ENCODE peak calls at places on chromosomes 2 and 18, in seven cellular contexts. K is psoas muscle, N is sigmoid colon, H is transverse colon, I is adrenal gland, W is mammary epithelial cell, J is adipocyte. Y is an unnamed sample. For H3K36me3, the result is how much of the 10 kb centered on the place peaks cover.

GRCh38 chr2:8306530-8307351 is 375.1 kb upstream of the ID2 start:
- DNase-seq in K (no peak), I (no peak), N (no peak), J (peak), H (no peak), W (no peak), Y (no peak)

GRCh38 chr2:79191816-79192215 is 32.3 kb upstream of the REG3A start:
- DNase-seq in I (no peak), W (no peak), K (no peak), H (no peak), J (no peak), N (no peak), Y (no peak)

GRCh38 chr2:3125761-3126130 is 251.9 kb downstream of the EIPR1 start:
- DNase-seq in I (no peak), H (no peak), K (no peak), N (peak), J (no peak), W (no peak), Y (no peak)

GRCh38 chr2:38045811-38046210 is 30.1 kb downstream of the CYP1B1 start:
- DNase-seq in I (no peak), W (no peak), K (no peak), H (no peak), J (no peak), N (no peak), Y (no peak)

GRCh38 chr2:64989982-64990614 is 899 bp downstream of the SLC1A4 start:
- DNase-seq in W (no peak), J (peak), H (peak), K (peak), I (no peak), N (no peak), Y (peak)

GRCh38 chr2:32947484-32948143 is 861 bp downstream of the LTBP1 start:
- DNase-seq in H (peak), N (peak), K (peak), I (peak), J (peak), W (peak), Y (peak)

GRCh38 chr2:143807677-143808076 is 678.5 kb downstream of the ARHGAP15 start:
- DNase-seq in H (peak), N (peak), K (peak), J (peak), I (no peak), W (no peak), Y (no peak)

GRCh38 chr2:176398783-176399182 is 129.5 kb downstream of the MTX2 start:
- DNase-seq in W (no peak), H (no peak), N (no peak), J (peak), K (no peak), I (no peak), Y (no peak)

GRCh38 chr2:79432731-79433146 is 80.1 kb upstream of the CTNNA2 start:
- DNase-seq in H (no peak), N (no peak), K (no peak), J (no peak), W (no peak), I (no peak), Y (no peak)

GRCh38 chr2:30374380-30374779 is 72.7 kb upstream of the LCLAT1 start:
- DNase-seq in K (no peak), J (no peak), W (no peak), I (no peak), N (no peak), H (no peak), Y (no peak)

GRCh38 chr2:64861338-64862000 is 127.7 kb upstream of the SLC1A4 start:
- DNase-seq in I (no peak), H (no peak), N (no peak), J (no peak), K (no peak), W (no peak), Y (no peak)

GRCh38 chr2:98009887-98010760 is 14.4 kb upstream of the TMEM131 start:
- DNase-seq in H (no peak), K (no peak), N (no peak), W (no peak), J (peak), I (no peak), Y (no peak)

GRCh38 chr18:36419913-36420531 is 122.5 kb downstream of the FHOD3 start:
- DNase-seq in N (no peak), J (no peak), W (peak), H (no peak), K (no peak), I (peak), Y (no peak)

GRCh38 chr18:62384610-62385097 is 59.5 kb downstream of the TNFRSF11A start:
- DNase-seq in N (no peak), I (no peak), W (peak), K (no peak), J (no peak), H (no peak), Y (no peak)

GRCh38 chr2:8416172-8416571 is 265.7 kb upstream of the ID2 start:
- DNase-seq in I (no peak), H (no peak), J (no peak), N (no peak), W (no peak), K (no peak), Y (no peak)

GRCh38 chr2:63050916-63051794 is 525 bp downstream of the OTX1 start:
- DNase-seq in I (no peak), K (peak), W (peak), H (no peak), N (peak), J (peak), Y (no peak)

GRCh38 chr2:216643986-216644662 is 10.9 kb downstream of the IGFBP2 start:
- DNase-seq in K (no peak), W (no peak), H (no peak), J (no peak), N (no peak), I (no peak), Y (peak)

GRCh38 chr18:62781893-62782292 is 66.6 kb downstream of the PHLPP1 start:
- DNase-seq in W (peak), I (peak), H (no peak), N (peak), J (peak), K (peak), Y (peak)

GRCh38 chr2:209629622-209630021 is 142.0 kb upstream of the UNC80 start:
- DNase-seq in H (no peak), N (no peak), K (no peak), W (peak), I (no peak), J (peak), Y (peak)

GRCh38 chr2:209208211-209208610 is 215.6 kb upstream of the MAP2 start:
- DNase-seq in N (no peak), K (peak), H (peak), I (peak), W (peak), J (no peak), Y (no peak)

GRCh38 chr18:12750076-12750707 is 47.4 kb downstream of the PSMG2 start:
- DNase-seq in J (no peak), I (peak), W (peak), N (no peak), K (no peak), H (peak), Y (no peak)

GRCh38 chr18:35050004-35050623 is 8.9 kb downstream of the MAPRE2 start:
- DNase-seq in W (no peak), N (no peak), H (no peak), I (no peak), J (no peak), K (no peak), Y (no peak)

GRCh38 chr2:194697439-194697838 is 959.6 kb upstream of the SLC39A10 start:
- DNase-seq in N (no peak), W (no peak), H (no peak), J (no peak), I (no peak), K (no peak), Y (peak)

GRCh38 chr2:237128026-237128703 is 42.5 kb downstream of the COPS8 start:
- DNase-seq in K (peak), J (peak), W (peak), H (peak), I (peak), N (peak), Y (peak)

GRCh38 chr2:215418064-215418963 is 17.6 kb downstream of the FN1 start:
- DNase-seq in N (no peak), H (no peak), K (no peak), W (no peak), J (no peak), I (no peak), Y (no peak)

GRCh38 chr2:215420471-215420935 is 15.4 kb downstream of the FN1 start:
- DNase-seq in W (no peak), N (no peak), K (no peak), H (no peak), J (no peak), I (no peak), Y (peak)

GRCh38 chr2:215419113-215419512 is 16.8 kb downstream of the FN1 start:
- DNase-seq in J (no peak), H (no peak), I (no peak), K (no peak), W (no peak), N (no peak), Y (no peak)

GRCh38 chr2:215421859-215422461 is 13.9 kb downstream of the FN1 start:
- DNase-seq in W (no peak), J (no peak), K (no peak), H (no peak), I (no peak), N (no peak), Y (peak)

DNA sequence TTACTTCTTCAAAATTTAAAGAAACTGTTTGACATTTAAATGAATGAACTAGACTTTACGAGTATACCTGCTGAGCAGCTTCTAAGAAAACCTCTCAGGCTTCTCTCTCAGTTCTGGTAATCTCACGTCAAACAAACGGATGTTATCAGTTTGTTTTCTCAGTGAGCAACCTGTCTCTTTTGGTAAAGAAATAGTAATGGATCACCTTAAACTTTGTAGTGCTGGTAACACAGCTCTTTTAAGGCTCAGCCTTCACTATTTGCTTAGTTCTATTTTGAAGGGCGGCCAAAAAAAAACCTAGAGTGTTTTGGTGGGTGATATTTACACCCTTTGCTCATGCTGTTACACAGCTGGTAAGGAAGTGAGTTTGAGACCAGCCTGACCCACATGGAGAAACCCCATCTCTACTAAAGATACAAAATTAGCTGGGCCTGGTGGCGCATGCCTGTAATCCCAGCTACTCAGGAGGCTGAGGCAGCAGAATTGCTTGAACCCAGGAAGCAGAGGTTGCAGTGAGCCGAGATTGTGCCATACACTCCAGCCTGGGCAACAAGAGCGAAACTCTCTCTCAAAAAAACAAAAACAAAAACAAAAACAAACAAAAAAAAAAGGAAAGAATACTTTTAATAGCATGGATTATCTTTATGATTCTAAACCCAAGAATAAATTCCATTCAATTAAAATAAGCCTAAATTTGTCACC is 15.9 kb downstream of the FN1 start:
- DNase-seq in H (no peak), N (no peak), I (no peak), W (no peak), K (no peak), J (no peak), Y (no peak)
- H3K36me3 ChIP-seq in H (under half), N (half or more), I (under half), W (half or more), K (under half), J (half or more), Y (half or more)

GRCh38 chr2:9617749-9618148 is 13.0 kb downstream of the YWHAQ start:
- DNase-seq in W (no peak), K (no peak), N (no peak), H (no peak), J (peak), I (no peak), Y (no peak)

GRCh38 chr2:9623151-9623550 is 7.6 kb downstream of the YWHAQ start:
- DNase-seq in I (no peak), J (no peak), W (no peak), H (no peak), N (no peak), K (no peak), Y (no peak)

GRCh38 chr2:9617296-9617695 is 13.5 kb downstream of the YWHAQ start:
- DNase-seq in K (no peak), H (no peak), W (no peak), N (no peak), I (no peak), J (no peak), Y (no peak)

GRCh38 chr2:9614562-9614961 is 16.2 kb downstream of the YWHAQ start:
- DNase-seq in I (no peak), J (no peak), K (no peak), N (no peak), W (no peak), H (no peak), Y (no peak)

GRCh38 chr2:9618410-9618809 is 12.4 kb downstream of the YWHAQ start:
- DNase-seq in N (no peak), J (no peak), W (no peak), H (no peak), K (no peak), I (no peak), Y (no peak)
- H3K36me3 ChIP-seq in N (under half), J (under half), W (under half), H (under half), K (under half), I (under half), Y (under half)

GRCh38 chr2:224563537-224563936 is 21.6 kb downstream of the CUL3 start:
- DNase-seq in I (no peak), K (no peak), N (no peak), W (no peak), H (no peak), J (peak), Y (no peak)
- H3K36me3 ChIP-seq in I (under half), K (under half), N (under half), W (under half), H (under half), J (under half), Y (under half)

GRCh38 chr2:74168739-74169138 is 9.9 kb downstream of the MOB1A start:
- DNase-seq in I (no peak), N (no peak), W (no peak), H (no peak), J (no peak), K (no peak), Y (no peak)
- H3K36me3 ChIP-seq in I (half or more), N (half or more), W (under half), H (under half), J (half or more), K (half or more), Y (under half)

GRCh38 chr2:99184811-99185210 is 3.8 kb downstream of the MRPL30 start:
- DNase-seq in W (no peak), J (no peak), I (no peak), K (no peak), H (no peak), N (no peak), Y (no peak)

GRCh38 chr2:99187011-99187410 is 6.0 kb downstream of the MRPL30 start:
- DNase-seq in W (no peak), H (no peak), I (no peak), N (no peak), J (no peak), K (no peak), Y (no peak)

GRCh38 chr2:99190548-99190947 is 9.6 kb downstream of the MRPL30 start:
- DNase-seq in K (no peak), I (no peak), H (no peak), N (no peak), W (no peak), J (no peak), Y (no peak)

GRCh38 chr2:99183025-99183424 is 2.0 kb downstream of the MRPL30 start:
- DNase-seq in J (no peak), W (no peak), H (no peak), N (no peak), I (no peak), K (no peak), Y (no peak)

GRCh38 chr2:99188357-99188756 is 7.4 kb downstream of the MRPL30 start:
- DNase-seq in J (no peak), H (no peak), N (no peak), I (no peak), W (no peak), K (no peak), Y (no peak)
- H3K36me3 ChIP-seq in J (under half), H (under half), N (half or more), I (under half), W (under half), K (under half), Y (under half)

GRCh38 chr2:26864646-26865045 is 16.7 kb downstream of the DPYSL5 start:
- DNase-seq in W (no peak), H (no peak), I (no peak), J (no peak), K (no peak), N (no peak), Y (no peak)
- H3K36me3 ChIP-seq in W (under half), H (under half), I (under half), J (under half), K (under half), N (under half), Y (under half)

Y was measured in endothelial cell of umbilical vein.